ENCODE peak calls at places on chromosome 3, in nine cellular contexts. J is sigmoid colon, W is ovary, F is esophagus muscularis mucosa, O is K562, V is transverse colon, P is tibial nerve, H is GM12878, I is suprapubic skin. N is an unnamed sample. For H3K27me3, the result is how much of the 10 kb centered on the place peaks cover.

GRCh38 chr3:59578129-59578528 is 528.3 kb upstream of the CFAP20DC start:
- DNase-seq in J (no peak), W (no peak), F (no peak), O (no peak), V (no peak), P (no peak), H (no peak), I (no peak), N (no peak)

GRCh38 chr3:121869731-121870130 is 24.5 kb upstream of the SLC15A2 start:
- DNase-seq in J (no peak), W (no peak), F (no peak), O (no peak), V (no peak), P (no peak), H (no peak), I (no peak), N (no peak)

GRCh38 chr3:148950806-148951205 is 40.5 kb upstream of the GYG1 start:
- DNase-seq in J (no peak), W (no peak), F (no peak), O (peak), V (no peak), P (no peak), H (no peak), I (no peak), N (no peak)

GRCh38 chr3:191350389-191351090 is 20.2 kb upstream of the UTS2B start:
- DNase-seq in J (no peak), W (peak), F (no peak), O (no peak), V (no peak), P (no peak), H (no peak), I (no peak), N (no peak)

GRCh38 chr3:116770815-116771450 is 61.4 kb downstream of the TUSC7 start:
- DNase-seq in J (peak), W (peak), F (no peak), O (peak), V (peak), P (peak), H (peak), I (no peak), N (peak)

GRCh38 chr3:45280227-45280626 is 54.1 kb upstream of the TMEM158 start:
- DNase-seq in J (no peak), W (no peak), F (no peak), O (no peak), V (no peak), P (no peak), H (no peak), I (no peak), N (no peak)

GRCh38 chr3:57977755-57978715 is 30.2 kb upstream of the FLNB start:
- DNase-seq in J (no peak), W (no peak), F (no peak), O (no peak), V (peak), P (no peak), H (no peak), I (no peak), N (no peak)

GRCh38 chr3:69063636-69064035 is 11.5 kb upstream of the TMF1 start:
- DNase-seq in J (no peak), W (no peak), F (no peak), O (no peak), V (no peak), P (no peak), H (no peak), I (no peak), N (no peak)

GRCh38 chr3:11567516-11568467 is 75.9 kb downstream of the VGLL4 start:
- DNase-seq in J (no peak), W (no peak), F (no peak), O (no peak), V (no peak), P (no peak), H (no peak), I (peak), N (no peak)
- TF ChIP-seq EP300 in J (no peak), W (no peak), F (no peak), O (no peak), V (no peak), P (no peak), H (no peak), I (no peak), N (no peak)

DNA sequence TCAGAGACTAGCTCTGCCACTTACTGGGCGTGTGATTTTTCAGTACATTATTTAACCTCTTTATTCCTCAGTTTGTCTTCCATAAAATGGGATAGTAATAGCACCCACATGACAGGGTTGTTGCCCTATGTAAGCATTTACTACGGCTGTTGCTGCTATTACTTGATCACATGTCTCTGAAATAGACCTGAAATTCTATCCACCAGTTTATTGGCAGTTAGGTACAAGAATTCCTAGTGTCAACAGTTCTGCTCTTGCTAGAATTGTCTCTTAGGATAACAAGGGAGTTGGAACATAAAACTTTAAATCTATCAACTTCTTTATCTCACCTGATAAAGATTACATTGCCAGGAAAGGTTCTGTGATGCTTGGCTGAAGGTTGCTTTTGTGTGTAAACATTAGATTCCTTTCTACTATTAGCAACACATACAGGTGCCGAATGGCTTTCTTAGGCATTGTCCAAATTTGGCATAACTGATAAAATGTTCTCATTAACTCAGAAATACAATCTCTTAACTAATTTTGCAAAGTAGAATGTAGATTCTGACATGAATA is 38.7 kb downstream of the ATP13A4 start:
- DNase-seq in J (no peak), W (no peak), F (no peak), O (no peak), V (no peak), P (no peak), H (no peak), I (no peak), N (no peak)
- H3K27me3 ChIP-seq in J (under half), W (under half), F (under half), O (under half), V (under half), P (under half), H (under half), I (under half), N (under half)

GRCh38 chr3:12661926-12662592 is 1.9 kb downstream of the RAF1 start:
- DNase-seq in J (no peak), W (no peak), F (no peak), O (no peak), V (no peak), P (no peak), H (no peak), I (no peak), N (no peak)
- TF ChIP-seq EP300 in J (no peak), W (no peak), F (no peak), O (no peak), V (no peak), P (no peak), H (no peak), I (no peak), N (no peak)

GRCh38 chr3:142723665-142723967 is 218 bp upstream of the TRPC1 start:
- DNase-seq in J (no peak), W (no peak), F (no peak), O (no peak), V (peak), P (no peak), H (peak), I (no peak), N (no peak)

GRCh38 chr3:142726017-142726416 is 2.2 kb downstream of the TRPC1 start:
- DNase-seq in J (no peak), W (no peak), F (no peak), O (no peak), V (no peak), P (no peak), H (no peak), I (no peak), N (no peak)

GRCh38 chr3:142724682-142725351 is 983 bp downstream of the TRPC1 start:
- DNase-seq in J (peak), W (peak), F (no peak), O (peak), V (peak), P (peak), H (no peak), I (peak), N (no peak)

GRCh38 chr3:142723968-142724681 is at the start of gene TRPC1:
- DNase-seq in J (peak), W (peak), F (peak), O (peak), V (peak), P (peak), H (no peak), I (peak), N (peak)

GRCh38 chr3:142725352-142725739 is 1.5 kb downstream of the TRPC1 start:
- DNase-seq in J (no peak), W (no peak), F (no peak), O (no peak), V (no peak), P (no peak), H (no peak), I (no peak), N (no peak)
- H3K27me3 ChIP-seq in J (under half), W (under half), F (under half), O (under half), V (under half), P (under half), H (under half), I (under half), N (under half)

DNA sequence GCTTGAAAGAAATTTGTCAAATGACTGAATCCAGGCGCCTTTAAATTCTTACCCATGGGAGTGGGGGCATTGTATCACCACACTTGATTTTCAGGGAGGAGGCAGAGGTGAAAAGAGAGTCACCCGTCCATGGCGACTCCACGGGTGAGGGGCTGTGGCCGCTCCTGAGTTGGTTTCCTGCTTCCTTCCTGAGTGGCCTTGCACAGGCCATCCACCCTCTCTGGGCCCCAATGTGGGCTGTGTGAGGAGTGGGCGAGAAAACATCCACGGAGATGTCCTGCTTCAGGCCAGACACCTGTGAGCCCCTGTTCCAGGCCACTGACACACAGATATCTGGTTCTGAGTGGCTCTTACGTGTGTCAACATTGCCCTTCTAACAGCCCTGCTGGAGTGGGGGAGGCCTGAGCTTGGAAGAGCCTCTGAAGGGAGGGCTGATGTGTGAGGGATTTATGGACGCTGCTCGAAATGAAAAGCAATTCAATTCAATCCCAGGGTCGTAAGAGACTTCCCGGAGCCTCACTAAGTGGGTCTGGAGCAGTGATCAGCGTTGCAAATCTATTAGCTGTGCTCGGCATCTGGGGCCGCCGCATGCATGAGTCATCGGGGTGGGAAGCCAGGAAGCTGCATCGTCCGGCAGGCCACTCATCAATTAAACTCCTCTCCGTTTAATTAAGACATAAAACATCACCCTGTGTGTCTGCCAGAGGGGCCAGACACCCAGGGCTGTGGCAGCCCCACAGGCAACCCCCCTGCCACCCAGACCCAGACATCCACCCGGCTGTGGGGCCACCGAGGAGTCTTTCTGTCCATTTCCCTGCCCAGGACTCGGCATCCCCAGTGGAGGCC is 20.0 kb upstream of the PRR23E start:
- DNase-seq in J (no peak), W (peak), F (no peak), O (no peak), V (no peak), P (no peak), H (no peak), I (no peak), N (no peak)
- TF ChIP-seq EP300 in J (no peak), W (no peak), F (no peak), O (no peak), V (no peak), P (no peak), H (no peak), I (no peak), N (no peak)

DNA sequence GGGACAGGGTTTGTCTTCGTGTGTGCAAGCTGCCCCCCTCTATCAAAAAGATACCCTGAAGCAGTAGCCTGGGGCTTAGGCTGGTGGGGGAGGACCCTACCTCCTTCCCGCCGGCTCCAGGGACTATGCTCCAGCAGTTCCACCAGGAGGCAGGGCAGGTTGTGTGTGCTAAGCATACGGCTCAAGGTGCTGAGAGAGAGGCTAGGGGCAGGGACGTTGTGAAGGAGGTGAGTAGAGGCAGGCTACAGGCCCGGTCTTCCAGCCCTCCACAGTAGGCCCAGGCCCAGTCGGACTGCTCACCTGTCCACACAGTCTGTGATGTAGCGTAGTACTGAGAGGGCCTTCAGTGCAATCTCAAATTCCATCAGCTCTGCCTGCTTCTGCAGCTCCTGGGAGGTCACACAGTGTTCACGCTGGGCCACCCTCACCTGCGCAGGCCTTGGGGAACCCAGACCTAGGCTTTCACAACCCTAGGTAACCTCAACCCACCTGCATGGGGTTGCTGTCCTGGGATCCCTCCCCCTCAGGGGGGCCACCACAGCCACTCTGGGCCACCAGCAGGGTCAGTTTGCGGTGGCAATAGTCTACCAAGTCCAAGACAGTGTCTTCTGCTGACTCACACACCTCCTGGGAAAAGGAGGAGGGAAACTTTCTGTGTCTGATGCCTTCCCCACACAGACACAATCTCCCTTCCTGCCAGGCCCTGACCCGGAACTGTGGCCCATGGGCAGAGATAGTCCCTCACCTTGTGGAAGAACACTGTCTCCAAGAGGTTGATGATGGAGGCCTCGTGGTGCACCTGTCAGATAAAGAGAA is 2.4 kb upstream of the RASSF1 start:
- DNase-seq in J (no peak), W (no peak), F (no peak), O (no peak), V (no peak), P (no peak), H (no peak), I (no peak), N (no peak)
- H3K27me3 ChIP-seq in J (under half), W (under half), F (under half), O (under half), V (under half), P (under half), H (under half), I (under half), N (under half)

GRCh38 chr3:16177962-16178627 is 3.6 kb downstream of the GALNT15 start:
- DNase-seq in J (peak), W (peak), F (peak), O (peak), V (peak), P (peak), H (no peak), I (peak), N (peak)

GRCh38 chr3:16176391-16177030 is 2.0 kb downstream of the GALNT15 start:
- DNase-seq in J (no peak), W (no peak), F (peak), O (no peak), V (no peak), P (no peak), H (no peak), I (no peak), N (no peak)

GRCh38 chr3:16173696-16174355 is 654 bp upstream of the GALNT15 start:
- DNase-seq in J (no peak), W (no peak), F (peak), O (no peak), V (no peak), P (no peak), H (no peak), I (no peak), N (no peak)

GRCh38 chr3:16174389-16174788 is at the start of gene GALNT15:
- DNase-seq in J (peak), W (peak), F (peak), O (no peak), V (peak), P (peak), H (no peak), I (peak), N (peak)

GRCh38 chr3:16174976-16175901 is 759 bp downstream of the GALNT15 start:
- DNase-seq in J (no peak), W (no peak), F (peak), O (no peak), V (no peak), P (no peak), H (no peak), I (no peak), N (no peak)
- TF ChIP-seq EP300 in J (no peak), W (no peak), F (no peak), O (no peak), V (no peak), P (peak), H (no peak), I (no peak), N (no peak)

GRCh38 chr3:186097663-186098451 is 11.0 kb downstream of the ETV5 start:
- DNase-seq in J (peak), W (no peak), F (no peak), O (peak), V (peak), P (peak), H (no peak), I (peak), N (peak)

GRCh38 chr3:186098740-186099139 is 10.1 kb downstream of the ETV5 start:
- DNase-seq in J (no peak), W (no peak), F (no peak), O (no peak), V (no peak), P (no peak), H (no peak), I (no peak), N (no peak)

GRCh38 chr3:186097317-186097662 is 11.6 kb downstream of the ETV5 start:
- DNase-seq in J (no peak), W (no peak), F (no peak), O (peak), V (no peak), P (no peak), H (no peak), I (no peak), N (no peak)

GRCh38 chr3:186096295-186096694 is 12.6 kb downstream of the ETV5 start:
- DNase-seq in J (no peak), W (no peak), F (no peak), O (peak), V (no peak), P (no peak), H (no peak), I (no peak), N (no peak)

GRCh38 chr3:186099178-186099577 is 9.7 kb downstream of the ETV5 start:
- DNase-seq in J (no peak), W (no peak), F (no peak), O (no peak), V (peak), P (peak), H (no peak), I (no peak), N (peak)
- H3K27me3 ChIP-seq in J (under half), W (under half), F (under half), O (under half), V (under half), P (under half), H (under half), I (under half), N (under half)

DNA sequence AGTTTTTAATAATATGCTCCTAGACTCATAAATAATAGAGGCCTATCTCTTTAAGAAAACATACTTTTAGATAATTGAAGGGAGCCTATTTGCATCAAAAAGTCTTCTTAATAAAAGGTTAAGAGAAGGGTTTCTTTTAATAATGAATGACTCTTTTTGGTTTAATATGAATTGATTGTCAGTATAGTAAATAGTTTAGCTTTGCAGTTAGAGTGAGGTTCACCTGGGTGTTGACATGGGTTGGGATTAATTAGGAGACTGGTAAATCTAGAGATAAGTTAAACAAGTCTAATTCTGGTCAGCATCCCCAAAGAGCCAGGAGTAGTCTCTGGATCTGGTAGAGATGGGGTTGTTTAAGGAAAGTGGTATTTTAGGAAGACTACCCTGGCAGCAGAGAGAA is 43.0 kb downstream of the KAT2B start:
- DNase-seq in J (no peak), W (no peak), F (no peak), O (no peak), V (no peak), P (no peak), H (no peak), I (no peak), N (no peak)
- TF ChIP-seq EP300 in J (no peak), W (no peak), F (no peak), O (no peak), V (no peak), P (no peak), H (no peak), I (no peak), N (no peak)

GRCh38 chr3:23444386-23444785 is 241.3 kb downstream of the UBE2E2 start:
- DNase-seq in J (no peak), W (no peak), F (no peak), O (no peak), V (no peak), P (no peak), H (no peak), I (no peak), N (no peak)
- H3K27me3 ChIP-seq in J (under half), W (under half), F (under half), O (under half), V (under half), P (under half), H (under half), I (under half), N (under half)